ENCODE peak calls at places on chromosomes 16 and 17, in five cellular contexts. D, Q, I, J and E are unnamed samples.

GRCh38 chr17:37527249-37527851 is 37.7 kb downstream of the DUSP14 start:
- DNase-seq in D (no peak), Q (no peak), I (peak), J (peak), E (no peak)

GRCh38 chr17:37698132-37698615 is 46.7 kb downstream of the HNF1B start:
- DNase-seq in D (no peak), Q (no peak), I (no peak), J (peak), E (no peak)

GRCh38 chr17:83099570-83100181 is 20.3 kb downstream of the METRNL start:
- DNase-seq in D (no peak), Q (no peak), I (peak), J (no peak), E (peak)

GRCh38 chr17:6677158-6677831 is 25.7 kb downstream of the C17orf100 start:
- DNase-seq in D (no peak), Q (peak), I (peak), J (no peak), E (no peak)

GRCh38 chr16:17437142-17437720 is 33.5 kb downstream of the XYLT1 start:
- DNase-seq in D (no peak), Q (no peak), I (peak), J (no peak), E (no peak)

GRCh38 chr16:80654094-80654862 is 113.5 kb downstream of the DYNLRB2 start:
- DNase-seq in D (no peak), Q (no peak), I (no peak), J (no peak), E (no peak)

GRCh38 chr17:27319536-27320221 is 25.8 kb downstream of the WSB1 start:
- DNase-seq in D (peak), Q (no peak), I (peak), J (no peak), E (peak)

GRCh38 chr17:82101301-82101715 is 3.3 kb upstream of the FASN start:
- DNase-seq in D (no peak), Q (no peak), I (no peak), J (no peak), E (peak)

GRCh38 chr17:38917259-38917658 is 8.2 kb upstream of the LASP1NB start:
- DNase-seq in D (no peak), Q (no peak), I (no peak), J (no peak), E (no peak)

GRCh38 chr17:48062273-48062672 is 14.1 kb downstream of the NFE2L1 start:
- DNase-seq in D (no peak), Q (no peak), I (no peak), J (no peak), E (no peak)

GRCh38 chr16:88303890-88304819 is 78.6 kb upstream of the ZNF469 start:
- DNase-seq in D (no peak), Q (peak), I (peak), J (no peak), E (peak)

GRCh38 chr17:45021607-45022287 is 29.7 kb downstream of the DCAKD start:
- DNase-seq in D (no peak), Q (no peak), I (peak), J (no peak), E (peak)

GRCh38 chr17:17300624-17301568 is 2.3 kb upstream of the NT5M start:
- DNase-seq in D (no peak), Q (no peak), I (peak), J (no peak), E (peak)

GRCh38 chr17:16377804-16378400 is 3.0 kb upstream of the UBB start:
- DNase-seq in D (no peak), Q (no peak), I (peak), J (no peak), E (no peak)

GRCh38 chr16:48963901-48964615 is 317.6 kb downstream of the CBLN1 start:
- DNase-seq in D (no peak), Q (peak), I (no peak), J (peak), E (no peak)

GRCh38 chr17:64110436-64111152 is 19.4 kb downstream of the ERN1 start:
- DNase-seq in D (no peak), Q (no peak), I (peak), J (no peak), E (no peak)

GRCh38 chr16:69404275-69404805 is 18.5 kb upstream of the TERF2 start:
- DNase-seq in D (no peak), Q (no peak), I (peak), J (peak), E (no peak)

GRCh38 chr16:87535457-87535854 is 42.6 kb upstream of the ZCCHC14 start:
- DNase-seq in D (no peak), Q (no peak), I (no peak), J (no peak), E (no peak)

GRCh38 chr17:16273499-16273898 is 56.5 kb downstream of the PIGL start:
- DNase-seq in D (no peak), Q (no peak), I (no peak), J (peak), E (no peak)

GRCh38 chr17:80790021-80790765 is 201.4 kb upstream of the CHMP6 start:
- DNase-seq in D (no peak), Q (no peak), I (no peak), J (no peak), E (no peak)

GRCh38 chr17:44956998-44957981 is 9.7 kb upstream of the KIF18B start:
- DNase-seq in D (no peak), Q (no peak), I (no peak), J (no peak), E (no peak)

GRCh38 chr16:3645504-3646347 is 8.8 kb upstream of the DNASE1 start:
- DNase-seq in D (no peak), Q (no peak), I (peak), J (no peak), E (no peak)

GRCh38 chr16:19393226-19394074 is 24.2 kb upstream of the TMC5 start:
- DNase-seq in D (no peak), Q (peak), I (peak), J (peak), E (no peak)

GRCh38 chr17:67636841-67637240 is 80.9 kb upstream of the NOL11 start:
- DNase-seq in D (no peak), Q (no peak), I (no peak), J (no peak), E (no peak)

GRCh38 chr17:7261377-7262191 is 694 bp downstream of the CLDN7 start:
- DNase-seq in D (no peak), Q (no peak), I (no peak), J (no peak), E (peak)

GRCh38 chr17:59151591-59151990 is 3.4 kb downstream of the SKA2 start:
- DNase-seq in D (no peak), Q (no peak), I (peak), J (no peak), E (no peak)

GRCh38 chr17:17420561-17421269 is 56.1 kb upstream of the MED9 start:
- DNase-seq in D (no peak), Q (no peak), I (peak), J (no peak), E (peak)

GRCh38 chr16:88705746-88706287 is 391 bp downstream of the RNF166 start:
- DNase-seq in D (no peak), Q (no peak), I (no peak), J (no peak), E (no peak)

GRCh38 chr17:29827179-29827578 is 102.8 kb downstream of the SSH2 start:
- DNase-seq in D (no peak), Q (no peak), I (no peak), J (no peak), E (no peak)

GRCh38 chr17:28225271-28225670 is 93.7 kb upstream of the TMEM97 start:
- DNase-seq in D (no peak), Q (no peak), I (no peak), J (no peak), E (no peak)

GRCh38 chr17:61407211-61407911 is 7.7 kb downstream of the TBX2 start:
- DNase-seq in D (no peak), Q (no peak), I (no peak), J (no peak), E (no peak)

GRCh38 chr17:6775871-6776405 is at the start of gene FBXO39:
- DNase-seq in D (no peak), Q (no peak), I (peak), J (no peak), E (peak)

GRCh38 chr16:29789775-29790182 is 772 bp upstream of the KIF22 start:
- DNase-seq in D (no peak), Q (no peak), I (no peak), J (no peak), E (no peak)

GRCh38 chr17:37643829-37644228 is 583 bp upstream of the DDX52 start:
- DNase-seq in D (no peak), Q (no peak), I (peak), J (no peak), E (no peak)

GRCh38 chr17:60091908-60092331 is 13.2 kb upstream of the HEATR6 start:
- DNase-seq in D (no peak), Q (peak), I (peak), J (no peak), E (no peak)

GRCh38 chr17:19253112-19253511 is 15.9 kb downstream of the EPN2 start:
- DNase-seq in D (no peak), Q (no peak), I (no peak), J (no peak), E (no peak)

GRCh38 chr17:7356072-7356549 is 1.2 kb downstream of the TMEM95 start:
- DNase-seq in D (no peak), Q (no peak), I (peak), J (peak), E (peak)

GRCh38 chr17:7107012-7107754 is 7.4 kb downstream of the ASGR2 start:
- DNase-seq in D (no peak), Q (no peak), I (no peak), J (no peak), E (no peak)

GRCh38 chr17:82247856-82248671 is 19.2 kb downstream of the SLC16A3 start:
- DNase-seq in D (no peak), Q (no peak), I (no peak), J (no peak), E (peak)

GRCh38 chr16:31471875-31472558 is at the start of gene TGFB1I1:
- DNase-seq in D (no peak), Q (no peak), I (peak), J (no peak), E (peak)

GRCh38 chr16:31470615-31471014 is 1.3 kb upstream of the TGFB1I1 start:
- DNase-seq in D (no peak), Q (no peak), I (no peak), J (no peak), E (no peak)

GRCh38 chr16:31472559-31473203 is 729 bp downstream of the TGFB1I1 start:
- DNase-seq in D (peak), Q (peak), I (peak), J (peak), E (peak)

GRCh38 chr16:31473300-31474052 is 1.5 kb downstream of the TGFB1I1 start:
- DNase-seq in D (no peak), Q (no peak), I (no peak), J (no peak), E (peak)

GRCh38 chr16:31471241-31471874 is 594 bp upstream of the TGFB1I1 start:
- DNase-seq in D (no peak), Q (no peak), I (peak), J (no peak), E (peak)
- H3K4me3 ChIP-seq in D (peak), Q (peak), I (peak), J (peak), E (peak)

GRCh38 chr16:57734308-57734924 is 1.2 kb upstream of the KATNB1 start:
- DNase-seq in D (no peak), Q (no peak), I (no peak), J (no peak), E (no peak)
- H3K4me3 ChIP-seq in D (peak), Q (peak), I (peak), J (peak), E (peak)

DNA sequence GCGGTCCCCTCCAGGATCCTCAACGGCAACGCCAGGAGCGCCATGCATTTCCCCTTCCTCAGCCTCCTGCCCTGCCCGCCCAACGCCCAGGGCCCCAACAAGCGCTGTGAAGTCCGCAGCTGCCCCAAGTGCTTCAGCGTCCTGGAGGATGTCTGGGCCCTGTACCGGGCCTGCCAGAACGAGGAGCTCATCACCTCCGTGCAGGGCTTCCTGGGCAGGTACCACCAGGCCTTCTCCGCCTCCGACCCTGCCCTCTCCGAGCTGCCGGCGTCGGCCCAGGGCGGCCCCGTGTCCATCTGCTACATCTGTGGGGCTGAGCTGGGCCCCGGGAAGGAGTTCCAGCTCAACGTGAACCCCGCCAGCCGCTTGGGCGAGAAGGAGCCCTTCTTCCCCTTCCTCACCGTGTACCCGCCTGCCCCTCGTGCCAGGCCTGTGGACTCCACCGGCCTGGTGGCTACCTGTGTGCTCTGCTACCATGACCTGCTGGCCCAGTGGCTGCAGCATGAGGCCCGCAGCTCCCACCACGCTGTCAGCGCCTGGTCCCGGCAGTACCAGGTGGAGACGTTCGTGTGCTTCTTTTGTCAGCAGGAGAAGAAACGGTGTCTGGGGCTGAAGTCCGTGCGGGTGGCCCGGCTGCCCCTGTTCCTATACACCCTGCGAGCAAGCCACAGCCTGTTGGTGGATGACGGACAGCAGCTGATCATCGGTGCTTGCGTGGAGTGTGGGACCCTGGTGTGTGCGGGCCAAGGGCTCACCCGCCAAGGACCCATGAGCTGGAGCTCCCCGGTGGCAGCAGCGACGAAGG is 58.9 kb upstream of the CIBAR2 start:
- DNase-seq in D (no peak), Q (no peak), I (no peak), J (no peak), E (no peak)
- H3K4me3 ChIP-seq in D (peak), Q (peak), I (peak), J (peak), E (peak)

DNA sequence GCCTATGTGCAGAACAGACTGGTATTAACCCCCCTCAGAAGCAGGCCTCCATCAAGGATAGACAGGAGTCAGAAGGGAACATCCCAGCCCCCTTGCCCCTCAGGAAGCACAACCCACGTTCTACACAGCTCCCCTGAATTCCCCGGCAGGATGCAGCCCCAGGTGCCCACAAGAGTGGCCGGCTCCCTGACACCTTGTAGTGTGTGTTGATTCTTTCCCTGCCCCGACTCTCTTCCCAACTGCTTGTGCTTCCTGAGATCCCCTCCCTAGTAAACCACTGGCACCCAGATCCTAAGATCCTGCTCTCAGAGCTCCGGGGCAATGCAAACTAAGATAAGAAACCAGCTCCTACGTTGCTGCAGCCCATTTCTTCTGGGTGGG is 34.8 kb upstream of the LITAF start:
- DNase-seq in D (no peak), Q (no peak), I (no peak), J (no peak), E (no peak)
- H3K4me3 ChIP-seq in D (peak), Q (no peak), I (no peak), J (no peak), E (peak)

GRCh38 chr16:71956500-71956899 is 43.7 kb downstream of the PKD1L3 start:
- DNase-seq in D (no peak), Q (no peak), I (peak), J (no peak), E (no peak)
- H3K4me3 ChIP-seq in D (no peak), Q (no peak), I (no peak), J (no peak), E (no peak)

GRCh38 chr17:76585048-76585648 is 512 bp downstream of the ST6GALNAC2 start:
- DNase-seq in D (no peak), Q (no peak), I (no peak), J (no peak), E (peak)

GRCh38 chr17:76582660-76583059 is 3.0 kb downstream of the ST6GALNAC2 start:
- DNase-seq in D (no peak), Q (no peak), I (no peak), J (no peak), E (no peak)

GRCh38 chr17:76586741-76587487 is 1.3 kb upstream of the ST6GALNAC2 start:
- DNase-seq in D (no peak), Q (no peak), I (no peak), J (no peak), E (no peak)

GRCh38 chr17:76585649-76586593 is at the start of gene ST6GALNAC2:
- DNase-seq in D (no peak), Q (no peak), I (no peak), J (peak), E (peak)

GRCh38 chr17:76584427-76585047 is 1.1 kb downstream of the ST6GALNAC2 start:
- DNase-seq in D (no peak), Q (no peak), I (no peak), J (no peak), E (no peak)
- H3K4me3 ChIP-seq in D (peak), Q (peak), I (peak), J (peak), E (peak)

GRCh38 chr17:79609175-79609589 is 1.7 kb downstream of the RBFOX3 start:
- DNase-seq in D (no peak), Q (no peak), I (no peak), J (no peak), E (no peak)
- H3K4me3 ChIP-seq in D (no peak), Q (no peak), I (no peak), J (no peak), E (no peak)

DNA sequence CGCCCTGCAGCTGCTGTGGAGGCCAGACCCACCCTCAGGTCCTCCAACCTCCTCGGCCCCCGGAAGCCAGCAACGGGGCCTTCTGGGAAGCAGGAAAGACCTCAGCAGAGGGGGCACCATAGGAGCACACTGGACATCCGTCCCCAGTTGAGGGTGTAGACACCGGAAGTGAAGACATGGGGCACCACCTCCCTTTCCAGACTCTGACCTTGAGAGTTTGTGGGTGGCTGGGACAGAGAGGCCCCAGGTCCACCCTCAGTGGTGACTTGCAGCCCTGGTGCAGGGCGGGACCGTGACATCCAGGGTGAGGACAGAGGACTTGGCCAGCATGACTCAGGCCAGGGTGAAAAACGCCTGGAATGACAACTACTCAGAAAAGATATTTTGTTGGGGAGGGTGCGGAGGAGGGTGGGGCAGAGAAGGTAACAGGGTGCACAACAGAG is 19.9 kb downstream of the CEP295NL start:
- DNase-seq in D (peak), Q (peak), I (peak), J (peak), E (peak)
- H3K4me3 ChIP-seq in D (peak), Q (peak), I (no peak), J (peak), E (no peak)

DNA sequence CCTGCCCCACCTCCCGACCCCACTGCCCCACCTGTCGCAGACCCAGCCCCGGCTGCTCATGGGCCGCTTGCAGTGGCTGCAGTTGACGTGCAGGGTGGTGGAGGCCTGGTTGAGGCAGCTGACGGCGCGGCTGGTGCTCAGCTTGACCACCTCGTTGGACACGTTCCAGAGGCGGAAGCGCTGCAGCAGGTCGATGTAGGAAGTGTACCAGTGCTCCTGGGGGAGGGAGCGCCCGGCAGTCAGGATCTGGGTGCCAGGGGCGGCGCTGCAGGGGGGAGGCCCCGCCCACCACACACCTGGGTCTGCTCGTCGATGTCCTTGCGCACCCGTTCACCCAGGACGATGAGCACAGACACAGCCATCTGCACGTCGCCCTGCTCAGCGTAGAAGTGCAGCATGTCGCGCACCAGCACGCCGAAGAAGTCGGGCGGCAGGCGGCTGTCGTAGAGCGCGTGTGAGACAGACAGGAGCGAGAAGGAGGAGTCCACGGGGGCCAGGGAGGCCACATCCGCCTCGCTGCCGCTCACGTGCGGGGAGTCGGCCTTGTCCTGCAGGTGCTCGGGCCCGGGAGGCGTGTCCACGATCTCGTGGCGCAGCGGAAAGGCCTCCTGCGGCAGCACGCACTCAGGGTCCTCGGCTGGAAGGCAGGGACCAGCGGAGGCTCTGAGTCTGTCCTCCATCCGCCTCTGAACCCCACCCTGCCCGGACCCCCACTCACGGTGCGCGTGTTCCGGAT is 995 bp upstream of the JMJD8 start:
- DNase-seq in D (no peak), Q (no peak), I (no peak), J (no peak), E (no peak)
- H3K4me3 ChIP-seq in D (peak), Q (no peak), I (no peak), J (peak), E (no peak)

GRCh38 chr16:20647736-20648135 is 49.7 kb downstream of the ACSM1 start:
- DNase-seq in D (no peak), Q (no peak), I (no peak), J (no peak), E (no peak)

GRCh38 chr16:20650400-20651159 is 46.9 kb downstream of the ACSM1 start:
- DNase-seq in D (no peak), Q (no peak), I (no peak), J (no peak), E (no peak)
- H3K4me3 ChIP-seq in D (no peak), Q (no peak), I (no peak), J (no peak), E (no peak)